ENCODE peak calls at places on chromosomes 3 and 15, in nine cellular contexts. N is SK-N-SH, T is breast epithelium, I is endothelial cell of umbilical vein, K is suprapubic skin, D is stomach, U is Panc1, L is H1, C is sigmoid colon. F is an unnamed sample. For H3K4me1, the result is how much of the 10 kb centered on the place peaks cover.

GRCh38 chr3:138438896-138439295 is 4.5 kb downstream of the ESYT3 start:
- DNase-seq in N (no peak), C (no peak), I (no peak), L (no peak), D (no peak), K (no peak), T (no peak), U (no peak), F (no peak)

GRCh38 chr3:170357176-170357919 is at the start of gene SKIL:
- DNase-seq in L (peak), T (peak), I (peak), N (peak), K (peak), U (peak), D (peak), C (peak), F (peak)

GRCh38 chr3:100270218-100270588 is 9.4 kb downstream of the TBC1D23 start:
- DNase-seq in D (no peak), L (no peak), N (no peak), U (no peak), T (no peak), K (no peak), C (no peak), I (no peak), F (no peak)

GRCh38 chr3:64856953-64857516 is 169.2 kb upstream of the ADAMTS9 start:
- DNase-seq in U (no peak), I (no peak), C (no peak), K (no peak), L (no peak), T (no peak), N (peak), D (no peak), F (no peak)

GRCh38 chr3:53342353-53342752 is 5.0 kb downstream of the DCP1A start:
- DNase-seq in T (no peak), C (no peak), D (peak), K (no peak), N (no peak), U (no peak), I (peak), L (no peak), F (no peak)

GRCh38 chr3:149688122-149688757 is 30.4 kb upstream of the WWTR1 start:
- DNase-seq in I (no peak), N (no peak), K (no peak), D (peak), T (no peak), L (no peak), C (no peak), U (no peak), F (peak)

GRCh38 chr3:125115640-125116039 is 59.8 kb upstream of the HEG1 start:
- DNase-seq in D (no peak), T (no peak), U (no peak), L (no peak), I (no peak), N (no peak), K (peak), C (no peak), F (no peak)

GRCh38 chr3:131772278-131772893 is 262.4 kb downstream of the CPNE4 start:
- DNase-seq in I (no peak), L (no peak), D (no peak), N (peak), K (no peak), T (no peak), U (no peak), C (no peak), F (no peak)

GRCh38 chr3:21954709-21955108 is 203.7 kb upstream of the ZNF385D start:
- DNase-seq in N (no peak), C (no peak), L (no peak), D (no peak), U (no peak), I (no peak), T (no peak), K (no peak), F (no peak)

GRCh38 chr3:156382458-156383346 is 172.2 kb downstream of the SSR3 start:
- DNase-seq in N (no peak), L (peak), U (peak), T (no peak), I (peak), K (no peak), D (peak), C (no peak), F (peak)

GRCh38 chr3:151468284-151468917 is 7.5 kb upstream of the IGSF10 start:
- DNase-seq in U (peak), N (peak), T (no peak), I (peak), L (peak), D (peak), K (no peak), C (no peak), F (peak)

GRCh38 chr3:36259580-36259979 is 120.7 kb upstream of the STAC start:
- DNase-seq in D (no peak), I (no peak), U (no peak), T (no peak), N (no peak), C (no peak), L (no peak), K (no peak), F (no peak)
- TF ChIP-seq POLR2AphosphoS5 in D (no peak), I (no peak), U (no peak), T (no peak), N (no peak), C (no peak), L (no peak), K (no peak), F (no peak)

DNA sequence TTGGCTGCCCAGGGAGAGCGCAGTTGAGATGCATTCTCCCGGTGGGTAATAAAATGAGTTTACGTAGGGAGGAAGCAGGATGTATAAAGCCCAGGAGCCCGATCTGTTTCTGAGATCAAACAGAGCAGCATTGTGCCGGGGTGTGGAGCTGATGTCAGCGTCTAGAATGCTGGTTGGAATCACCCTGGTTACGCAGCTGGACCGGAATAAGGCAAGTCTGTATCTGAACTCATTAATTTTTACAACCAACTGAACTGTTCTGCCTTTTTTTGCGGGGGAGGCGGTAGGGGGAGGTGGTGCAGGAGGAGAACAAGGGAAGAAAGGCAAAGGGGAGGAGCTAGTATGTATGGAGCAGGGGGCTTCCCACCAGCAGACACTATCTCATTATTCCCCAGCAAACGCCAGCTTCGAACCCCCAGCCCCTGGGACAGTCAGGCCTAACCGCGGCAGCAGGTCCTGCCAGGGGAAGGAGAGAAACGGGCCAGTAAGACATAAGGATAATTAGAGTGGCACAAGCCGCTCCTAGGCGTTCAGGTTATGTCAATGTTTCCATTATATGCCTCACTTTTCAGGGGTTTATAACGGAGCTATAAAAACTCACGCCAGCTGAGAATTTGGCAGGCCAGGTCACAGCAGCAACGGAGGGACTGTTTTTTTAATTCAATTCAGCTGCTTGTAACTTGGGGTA is 175.3 kb upstream of the HES1 start:
- DNase-seq in C (peak), L (no peak), T (no peak), K (no peak), N (no peak), I (peak), D (no peak), U (no peak), F (no peak)
- H3K4me1 ChIP-seq in C (under half), L (under half), T (under half), K (under half), N (under half), I (under half), D (under half), U (under half), F (under half)

GRCh38 chr3:11530153-11530721 is 113.5 kb downstream of the VGLL4 start:
- DNase-seq in C (peak), T (peak), N (no peak), I (no peak), L (no peak), K (no peak), U (no peak), D (no peak), F (no peak)
- TF ChIP-seq POLR2AphosphoS5 in C (peak), T (no peak), N (no peak), I (no peak), L (no peak), K (no peak), U (no peak), D (no peak), F (no peak)

GRCh38 chr3:37491343-37491742 is 317.0 kb upstream of the LRRFIP2 start:
- DNase-seq in I (no peak), N (no peak), U (no peak), L (no peak), C (no peak), T (no peak), D (no peak), K (no peak), F (peak)
- H3K4me1 ChIP-seq in I (under half), N (under half), U (under half), L (under half), C (under half), T (under half), D (under half), K (under half), F (under half)

DNA sequence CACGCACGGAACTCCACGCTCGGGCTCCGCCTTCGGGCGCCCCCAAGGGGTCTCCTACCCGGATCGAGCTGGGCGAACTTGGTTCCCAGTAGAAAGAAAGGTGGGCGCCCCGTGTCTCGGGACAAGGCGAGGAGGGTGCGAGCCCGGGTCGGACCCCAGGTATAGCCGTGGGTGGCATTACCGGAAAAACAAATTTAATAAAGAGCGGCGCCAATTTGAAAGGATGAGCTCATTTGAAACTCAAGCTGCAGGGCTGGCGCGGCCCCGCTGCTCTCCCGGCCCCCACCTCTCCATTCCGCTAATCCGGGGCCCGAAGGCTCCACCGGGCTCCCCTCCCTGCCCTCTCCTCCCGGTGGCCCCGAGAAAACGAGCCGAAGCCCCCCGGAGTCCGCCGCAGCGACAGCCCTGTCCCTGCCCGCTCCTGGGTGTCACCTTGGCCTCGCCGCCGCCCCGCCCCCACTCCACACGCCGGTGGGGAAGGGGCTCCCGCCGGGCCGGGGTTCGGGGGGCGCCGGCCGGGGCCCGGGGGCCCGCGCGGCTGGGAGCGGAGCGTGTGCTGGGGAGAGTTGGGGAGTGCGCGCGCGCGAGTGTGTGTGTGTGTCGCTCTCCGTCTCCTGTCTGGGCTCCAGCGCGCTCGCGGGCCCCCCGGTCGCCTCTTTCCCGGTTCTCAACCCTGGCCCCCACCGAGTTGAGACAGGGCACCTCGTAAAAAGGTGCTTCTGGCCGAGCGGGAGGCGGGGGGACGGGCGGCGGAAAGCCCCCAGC is 1.4 kb downstream of the IGF2BP2 start:
- DNase-seq in C (peak), I (peak), T (no peak), K (no peak), L (peak), D (peak), N (peak), U (no peak), F (peak)
- TF ChIP-seq POLR2AphosphoS5 in C (no peak), I (no peak), T (no peak), K (no peak), L (no peak), D (no peak), N (no peak), U (peak), F (no peak)

GRCh38 chr15:63186065-63186464 is 3.3 kb upstream of the RAB8B start:
- DNase-seq in K (no peak), L (no peak), U (no peak), T (no peak), C (no peak), D (no peak), N (no peak), I (no peak), F (no peak)

GRCh38 chr15:63188247-63188936 is 1.0 kb upstream of the RAB8B start:
- DNase-seq in D (no peak), I (no peak), K (no peak), U (no peak), C (no peak), N (no peak), L (no peak), T (no peak), F (no peak)

GRCh38 chr15:63187589-63188226 is 1.7 kb upstream of the RAB8B start:
- DNase-seq in I (no peak), N (no peak), L (no peak), D (no peak), C (no peak), U (no peak), T (no peak), K (no peak), F (no peak)

GRCh38 chr15:63181658-63182057 is 7.7 kb upstream of the RAB8B start:
- DNase-seq in C (no peak), L (no peak), K (no peak), I (no peak), N (no peak), D (no peak), T (no peak), U (no peak), F (no peak)

GRCh38 chr15:63185206-63185605 is 4.2 kb upstream of the RAB8B start:
- DNase-seq in C (no peak), L (no peak), K (no peak), N (no peak), U (no peak), T (no peak), D (no peak), I (no peak), F (no peak)
- H3K4me1 ChIP-seq in C (under half), L (under half), K (under half), N (under half), U (under half), T (under half), D (under half), I (under half), F (under half)

DNA sequence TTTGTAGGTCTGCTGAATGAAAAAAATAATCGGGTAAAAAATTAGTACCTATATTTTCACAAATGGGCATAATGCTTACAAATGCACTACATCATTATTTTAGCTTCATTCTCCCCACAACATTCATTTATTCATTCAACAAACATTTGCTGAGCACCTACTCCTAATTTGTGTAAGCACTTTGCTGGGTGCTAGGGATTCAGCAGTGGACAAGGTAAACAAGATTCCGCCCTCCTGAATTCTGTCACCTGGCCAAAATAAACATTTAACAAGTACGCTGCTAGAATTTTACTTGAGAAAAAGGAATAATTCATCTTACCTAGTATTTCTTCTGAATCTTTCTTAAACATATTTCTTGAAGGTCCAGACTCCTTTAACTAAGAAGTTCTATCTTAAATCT is 72.1 kb downstream of the TIGIT start:
- DNase-seq in K (no peak), T (no peak), N (no peak), D (no peak), L (no peak), C (no peak), I (no peak), U (no peak), F (no peak)
- TF ChIP-seq POLR2AphosphoS5 in K (no peak), T (no peak), N (no peak), D (no peak), L (no peak), C (no peak), I (no peak), U (no peak), F (no peak)

GRCh38 chr15:99568548-99569352 is 3.0 kb downstream of the MEF2A start:
- DNase-seq in L (no peak), D (no peak), T (no peak), I (peak), U (no peak), N (no peak), K (no peak), C (no peak), F (peak)
- H3K4me1 ChIP-seq in L (under half), D (under half), T (under half), I (under half), U (under half), N (under half), K (half or more), C (half or more), F (under half)